ENCODE peak calls at places on chromosome 6, in eight cellular contexts. One of them, this sample, is unnamed.

GRCh38 chr6:93389192-93389591 is 30.2 kb downstream of the EPHA7 start:
- DNase-seq in Karpas-422: no peak
- DNase-seq in posterior cingulate gyrus: no peak
- DNase-seq in stimulated activated CD8-positive, alpha-beta memory T cell treated with anti-CD3 and anti-CD28 coated beads, Interleukin-15, amount 100 ng/mL, for 24 hours: no peak
- DNase-seq in HTR-8/SVneo: no peak
- DNase-seq in AG10803: no peak
- DNase-seq in PC-9: no peak
- DNase-seq in neural progenitor cell: no peak
- DNase-seq in this sample: no peak

GRCh38 chr6:127083231-127084015 is 35.0 kb upstream of the RSPO3 start:
- DNase-seq in Karpas-422: no peak
- DNase-seq in posterior cingulate gyrus: no peak
- DNase-seq in stimulated activated CD8-positive, alpha-beta memory T cell treated with anti-CD3 and anti-CD28 coated beads, Interleukin-15, amount 100 ng/mL, for 24 hours: no peak
- DNase-seq in HTR-8/SVneo: no peak
- DNase-seq in AG10803: no peak
- DNase-seq in PC-9: no peak
- DNase-seq in neural progenitor cell: no peak
- DNase-seq in this sample: no peak

GRCh38 chr6:100685747-100686146 is 195.4 kb downstream of the ASCC3 start:
- DNase-seq in Karpas-422: no peak
- DNase-seq in posterior cingulate gyrus: no peak
- DNase-seq in stimulated activated CD8-positive, alpha-beta memory T cell treated with anti-CD3 and anti-CD28 coated beads, Interleukin-15, amount 100 ng/mL, for 24 hours: no peak
- DNase-seq in HTR-8/SVneo: no peak
- DNase-seq in AG10803: no peak
- DNase-seq in PC-9: no peak
- DNase-seq in neural progenitor cell: no peak
- DNase-seq in this sample: no peak

GRCh38 chr6:127382413-127382812 is 39.0 kb upstream of the ECHDC1 start:
- DNase-seq in Karpas-422: no peak
- DNase-seq in posterior cingulate gyrus: no peak
- DNase-seq in stimulated activated CD8-positive, alpha-beta memory T cell treated with anti-CD3 and anti-CD28 coated beads, Interleukin-15, amount 100 ng/mL, for 24 hours: no peak
- DNase-seq in HTR-8/SVneo: no peak
- DNase-seq in AG10803: no peak
- DNase-seq in PC-9: no peak
- DNase-seq in neural progenitor cell: no peak
- DNase-seq in this sample: no peak

GRCh38 chr6:1705630-1706029 is 95.9 kb downstream of the FOXC1 start:
- DNase-seq in Karpas-422: no peak
- DNase-seq in posterior cingulate gyrus: no peak
- DNase-seq in stimulated activated CD8-positive, alpha-beta memory T cell treated with anti-CD3 and anti-CD28 coated beads, Interleukin-15, amount 100 ng/mL, for 24 hours: no peak
- DNase-seq in HTR-8/SVneo: no peak
- DNase-seq in AG10803: no peak
- DNase-seq in PC-9: no peak
- DNase-seq in neural progenitor cell: no peak
- DNase-seq in this sample: no peak

GRCh38 chr6:8556370-8557018 is 121.1 kb upstream of the SLC35B3 start:
- DNase-seq in Karpas-422: no peak
- DNase-seq in posterior cingulate gyrus: no peak
- DNase-seq in stimulated activated CD8-positive, alpha-beta memory T cell treated with anti-CD3 and anti-CD28 coated beads, Interleukin-15, amount 100 ng/mL, for 24 hours: no peak
- DNase-seq in HTR-8/SVneo: peak
- DNase-seq in AG10803: peak
- DNase-seq in PC-9: no peak
- DNase-seq in neural progenitor cell: no peak
- DNase-seq in this sample: no peak

GRCh38 chr6:107823047-107823557 is 1.0 kb downstream of the SCML4 start:
- DNase-seq in Karpas-422: no peak
- DNase-seq in posterior cingulate gyrus: no peak
- DNase-seq in stimulated activated CD8-positive, alpha-beta memory T cell treated with anti-CD3 and anti-CD28 coated beads, Interleukin-15, amount 100 ng/mL, for 24 hours: no peak
- DNase-seq in HTR-8/SVneo: no peak
- DNase-seq in AG10803: no peak
- DNase-seq in PC-9: no peak
- DNase-seq in neural progenitor cell: no peak
- DNase-seq in this sample: peak

GRCh38 chr6:45783716-45784115 is 231.9 kb downstream of the CLIC5 start:
- DNase-seq in Karpas-422: no peak
- DNase-seq in posterior cingulate gyrus: no peak
- DNase-seq in stimulated activated CD8-positive, alpha-beta memory T cell treated with anti-CD3 and anti-CD28 coated beads, Interleukin-15, amount 100 ng/mL, for 24 hours: no peak
- DNase-seq in HTR-8/SVneo: no peak
- DNase-seq in AG10803: no peak
- DNase-seq in PC-9: no peak
- DNase-seq in neural progenitor cell: no peak
- DNase-seq in this sample: no peak

GRCh38 chr6:128498244-128498643 is 22.2 kb downstream of the PTPRK start:
- DNase-seq in Karpas-422: no peak
- DNase-seq in posterior cingulate gyrus: no peak
- DNase-seq in stimulated activated CD8-positive, alpha-beta memory T cell treated with anti-CD3 and anti-CD28 coated beads, Interleukin-15, amount 100 ng/mL, for 24 hours: no peak
- DNase-seq in HTR-8/SVneo: no peak
- DNase-seq in AG10803: no peak
- DNase-seq in PC-9: no peak
- DNase-seq in neural progenitor cell: no peak
- DNase-seq in this sample: no peak

GRCh38 chr6:78851156-78851555 is 16.2 kb upstream of the IRAK1BP1 start:
- DNase-seq in Karpas-422: no peak
- DNase-seq in posterior cingulate gyrus: no peak
- DNase-seq in stimulated activated CD8-positive, alpha-beta memory T cell treated with anti-CD3 and anti-CD28 coated beads, Interleukin-15, amount 100 ng/mL, for 24 hours: no peak
- DNase-seq in HTR-8/SVneo: no peak
- DNase-seq in AG10803: no peak
- DNase-seq in PC-9: no peak
- DNase-seq in neural progenitor cell: no peak
- DNase-seq in this sample: no peak

GRCh38 chr6:53115741-53116140 is 32.9 kb downstream of the GCM1 start:
- DNase-seq in Karpas-422: no peak
- DNase-seq in posterior cingulate gyrus: no peak
- DNase-seq in stimulated activated CD8-positive, alpha-beta memory T cell treated with anti-CD3 and anti-CD28 coated beads, Interleukin-15, amount 100 ng/mL, for 24 hours: no peak
- DNase-seq in HTR-8/SVneo: no peak
- DNase-seq in AG10803: no peak
- DNase-seq in PC-9: no peak
- DNase-seq in neural progenitor cell: no peak
- DNase-seq in this sample: no peak

GRCh38 chr6:64103480-64103879 is 467.9 kb downstream of the PHF3 start:
- DNase-seq in Karpas-422: no peak
- DNase-seq in posterior cingulate gyrus: no peak
- DNase-seq in stimulated activated CD8-positive, alpha-beta memory T cell treated with anti-CD3 and anti-CD28 coated beads, Interleukin-15, amount 100 ng/mL, for 24 hours: no peak
- DNase-seq in HTR-8/SVneo: no peak
- DNase-seq in AG10803: no peak
- DNase-seq in PC-9: no peak
- DNase-seq in neural progenitor cell: no peak
- DNase-seq in this sample: no peak

GRCh38 chr6:79724816-79725215 is 93.7 kb downstream of the SH3BGRL2 start:
- DNase-seq in Karpas-422: no peak
- DNase-seq in posterior cingulate gyrus: peak
- DNase-seq in stimulated activated CD8-positive, alpha-beta memory T cell treated with anti-CD3 and anti-CD28 coated beads, Interleukin-15, amount 100 ng/mL, for 24 hours: no peak
- DNase-seq in HTR-8/SVneo: no peak
- DNase-seq in AG10803: no peak
- DNase-seq in PC-9: no peak
- DNase-seq in neural progenitor cell: no peak
- DNase-seq in this sample: no peak

GRCh38 chr6:46013639-46014038 is 2.0 kb downstream of the CLIC5 start:
- DNase-seq in Karpas-422: no peak
- DNase-seq in posterior cingulate gyrus: no peak
- DNase-seq in stimulated activated CD8-positive, alpha-beta memory T cell treated with anti-CD3 and anti-CD28 coated beads, Interleukin-15, amount 100 ng/mL, for 24 hours: no peak
- DNase-seq in HTR-8/SVneo: no peak
- DNase-seq in AG10803: no peak
- DNase-seq in PC-9: no peak
- DNase-seq in neural progenitor cell: peak
- DNase-seq in this sample: no peak

GRCh38 chr6:6801635-6802218 is 213.2 kb downstream of the LY86 start:
- DNase-seq in Karpas-422: no peak
- DNase-seq in posterior cingulate gyrus: no peak
- DNase-seq in stimulated activated CD8-positive, alpha-beta memory T cell treated with anti-CD3 and anti-CD28 coated beads, Interleukin-15, amount 100 ng/mL, for 24 hours: no peak
- DNase-seq in HTR-8/SVneo: no peak
- DNase-seq in AG10803: no peak
- DNase-seq in PC-9: no peak
- DNase-seq in neural progenitor cell: no peak
- DNase-seq in this sample: no peak

GRCh38 chr6:148818939-148819575 is 72.2 kb downstream of the UST start:
- DNase-seq in Karpas-422: no peak
- DNase-seq in posterior cingulate gyrus: no peak
- DNase-seq in stimulated activated CD8-positive, alpha-beta memory T cell treated with anti-CD3 and anti-CD28 coated beads, Interleukin-15, amount 100 ng/mL, for 24 hours: no peak
- DNase-seq in HTR-8/SVneo: peak
- DNase-seq in AG10803: no peak
- DNase-seq in PC-9: no peak
- DNase-seq in neural progenitor cell: peak
- DNase-seq in this sample: no peak

GRCh38 chr6:71488186-71488585 is 199.6 kb downstream of the OGFRL1 start:
- DNase-seq in Karpas-422: no peak
- DNase-seq in posterior cingulate gyrus: no peak
- DNase-seq in stimulated activated CD8-positive, alpha-beta memory T cell treated with anti-CD3 and anti-CD28 coated beads, Interleukin-15, amount 100 ng/mL, for 24 hours: no peak
- DNase-seq in HTR-8/SVneo: no peak
- DNase-seq in AG10803: no peak
- DNase-seq in PC-9: no peak
- DNase-seq in neural progenitor cell: no peak
- DNase-seq in this sample: no peak

GRCh38 chr6:138593100-138593877 is 94.0 kb upstream of the NHSL1 start:
- DNase-seq in Karpas-422: no peak
- DNase-seq in posterior cingulate gyrus: no peak
- DNase-seq in stimulated activated CD8-positive, alpha-beta memory T cell treated with anti-CD3 and anti-CD28 coated beads, Interleukin-15, amount 100 ng/mL, for 24 hours: no peak
- DNase-seq in HTR-8/SVneo: peak
- DNase-seq in AG10803: peak
- DNase-seq in PC-9: peak
- DNase-seq in neural progenitor cell: no peak
- DNase-seq in this sample: peak

GRCh38 chr6:142112451-142113061 is 20.2 kb upstream of the GJE1 start:
- DNase-seq in Karpas-422: peak
- DNase-seq in posterior cingulate gyrus: peak
- DNase-seq in stimulated activated CD8-positive, alpha-beta memory T cell treated with anti-CD3 and anti-CD28 coated beads, Interleukin-15, amount 100 ng/mL, for 24 hours: peak
- DNase-seq in HTR-8/SVneo: peak
- DNase-seq in AG10803: peak
- DNase-seq in PC-9: peak
- DNase-seq in neural progenitor cell: peak
- DNase-seq in this sample: peak

GRCh38 chr6:27375613-27376079 is 12.9 kb upstream of the ZNF391 start:
- DNase-seq in Karpas-422: no peak
- DNase-seq in posterior cingulate gyrus: no peak
- DNase-seq in stimulated activated CD8-positive, alpha-beta memory T cell treated with anti-CD3 and anti-CD28 coated beads, Interleukin-15, amount 100 ng/mL, for 24 hours: no peak
- DNase-seq in HTR-8/SVneo: no peak
- DNase-seq in AG10803: no peak
- DNase-seq in PC-9: no peak
- DNase-seq in neural progenitor cell: peak
- DNase-seq in this sample: no peak

GRCh38 chr6:18720075-18720474 is 332.9 kb downstream of the RNF144B start:
- DNase-seq in Karpas-422: no peak
- DNase-seq in posterior cingulate gyrus: no peak
- DNase-seq in stimulated activated CD8-positive, alpha-beta memory T cell treated with anti-CD3 and anti-CD28 coated beads, Interleukin-15, amount 100 ng/mL, for 24 hours: no peak
- DNase-seq in HTR-8/SVneo: no peak
- DNase-seq in AG10803: no peak
- DNase-seq in PC-9: no peak
- DNase-seq in neural progenitor cell: no peak
- DNase-seq in this sample: no peak

GRCh38 chr6:44064948-44065272 is 62.3 kb downstream of the MRPL14 start:
- DNase-seq in Karpas-422: no peak
- DNase-seq in posterior cingulate gyrus: no peak
- DNase-seq in stimulated activated CD8-positive, alpha-beta memory T cell treated with anti-CD3 and anti-CD28 coated beads, Interleukin-15, amount 100 ng/mL, for 24 hours: no peak
- DNase-seq in HTR-8/SVneo: no peak
- DNase-seq in AG10803: no peak
- DNase-seq in PC-9: no peak
- DNase-seq in neural progenitor cell: no peak
- DNase-seq in this sample: no peak

GRCh38 chr6:158768396-158768795 is 50.8 kb downstream of the EZR start:
- DNase-seq in Karpas-422: no peak
- DNase-seq in posterior cingulate gyrus: no peak
- DNase-seq in stimulated activated CD8-positive, alpha-beta memory T cell treated with anti-CD3 and anti-CD28 coated beads, Interleukin-15, amount 100 ng/mL, for 24 hours: no peak
- DNase-seq in HTR-8/SVneo: no peak
- DNase-seq in AG10803: no peak
- DNase-seq in PC-9: no peak
- DNase-seq in neural progenitor cell: no peak
- DNase-seq in this sample: no peak

GRCh38 chr6:79305020-79305419 is 70.5 kb upstream of the HMGN3 start:
- DNase-seq in Karpas-422: no peak
- DNase-seq in posterior cingulate gyrus: no peak
- DNase-seq in stimulated activated CD8-positive, alpha-beta memory T cell treated with anti-CD3 and anti-CD28 coated beads, Interleukin-15, amount 100 ng/mL, for 24 hours: no peak
- DNase-seq in HTR-8/SVneo: no peak
- DNase-seq in AG10803: no peak
- DNase-seq in PC-9: no peak
- DNase-seq in neural progenitor cell: no peak
- DNase-seq in this sample: no peak

GRCh38 chr6:26607434-26608230 is 10.9 kb downstream of the ABT1 start:
- DNase-seq in Karpas-422: peak
- DNase-seq in posterior cingulate gyrus: peak
- DNase-seq in stimulated activated CD8-positive, alpha-beta memory T cell treated with anti-CD3 and anti-CD28 coated beads, Interleukin-15, amount 100 ng/mL, for 24 hours: no peak
- DNase-seq in HTR-8/SVneo: peak
- DNase-seq in AG10803: peak
- DNase-seq in PC-9: peak
- DNase-seq in neural progenitor cell: peak
- DNase-seq in this sample: peak

GRCh38 chr6:163387317-163387716 is 27.2 kb upstream of the QKI start:
- DNase-seq in Karpas-422: no peak
- DNase-seq in posterior cingulate gyrus: no peak
- DNase-seq in stimulated activated CD8-positive, alpha-beta memory T cell treated with anti-CD3 and anti-CD28 coated beads, Interleukin-15, amount 100 ng/mL, for 24 hours: no peak
- DNase-seq in HTR-8/SVneo: peak
- DNase-seq in AG10803: no peak
- DNase-seq in PC-9: no peak
- DNase-seq in neural progenitor cell: no peak
- DNase-seq in this sample: no peak

GRCh38 chr6:41039060-41039998 is at the start of gene UNC5CL:
- DNase-seq in Karpas-422: peak
- DNase-seq in posterior cingulate gyrus: no peak
- DNase-seq in stimulated activated CD8-positive, alpha-beta memory T cell treated with anti-CD3 and anti-CD28 coated beads, Interleukin-15, amount 100 ng/mL, for 24 hours: no peak
- DNase-seq in HTR-8/SVneo: peak
- DNase-seq in AG10803: peak
- DNase-seq in PC-9: peak
- DNase-seq in neural progenitor cell: peak
- DNase-seq in this sample: peak

GRCh38 chr6:4282926-4283325 is 147.6 kb upstream of the ECI2 start:
- DNase-seq in Karpas-422: no peak
- DNase-seq in posterior cingulate gyrus: no peak
- DNase-seq in stimulated activated CD8-positive, alpha-beta memory T cell treated with anti-CD3 and anti-CD28 coated beads, Interleukin-15, amount 100 ng/mL, for 24 hours: no peak
- DNase-seq in HTR-8/SVneo: no peak
- DNase-seq in AG10803: no peak
- DNase-seq in PC-9: no peak
- DNase-seq in neural progenitor cell: no peak
- DNase-seq in this sample: no peak

GRCh38 chr6:85579581-85579980 is 14.1 kb downstream of the SNX14 start:
- DNase-seq in Karpas-422: no peak
- DNase-seq in posterior cingulate gyrus: no peak
- DNase-seq in stimulated activated CD8-positive, alpha-beta memory T cell treated with anti-CD3 and anti-CD28 coated beads, Interleukin-15, amount 100 ng/mL, for 24 hours: no peak
- DNase-seq in HTR-8/SVneo: no peak
- DNase-seq in AG10803: no peak
- DNase-seq in PC-9: no peak
- DNase-seq in neural progenitor cell: no peak
- DNase-seq in this sample: no peak

GRCh38 chr6:74717591-74717990 is 488.3 kb downstream of the COL12A1 start:
- DNase-seq in Karpas-422: no peak
- DNase-seq in posterior cingulate gyrus: no peak
- DNase-seq in stimulated activated CD8-positive, alpha-beta memory T cell treated with anti-CD3 and anti-CD28 coated beads, Interleukin-15, amount 100 ng/mL, for 24 hours: no peak
- DNase-seq in HTR-8/SVneo: no peak
- DNase-seq in AG10803: peak
- DNase-seq in PC-9: no peak
- DNase-seq in neural progenitor cell: no peak
- DNase-seq in this sample: no peak

GRCh38 chr6:30889138-30889885 is 5.0 kb downstream of the DDR1 start:
- DNase-seq in Karpas-422: no peak
- DNase-seq in posterior cingulate gyrus: no peak
- DNase-seq in stimulated activated CD8-positive, alpha-beta memory T cell treated with anti-CD3 and anti-CD28 coated beads, Interleukin-15, amount 100 ng/mL, for 24 hours: no peak
- DNase-seq in HTR-8/SVneo: no peak
- DNase-seq in AG10803: no peak
- DNase-seq in PC-9: no peak
- DNase-seq in neural progenitor cell: no peak
- DNase-seq in this sample: no peak

GRCh38 chr6:28167068-28167467 is 25.4 kb downstream of the ZKSCAN8 start:
- DNase-seq in Karpas-422: no peak
- DNase-seq in posterior cingulate gyrus: no peak
- DNase-seq in stimulated activated CD8-positive, alpha-beta memory T cell treated with anti-CD3 and anti-CD28 coated beads, Interleukin-15, amount 100 ng/mL, for 24 hours: no peak
- DNase-seq in HTR-8/SVneo: no peak
- DNase-seq in AG10803: peak
- DNase-seq in PC-9: no peak
- DNase-seq in neural progenitor cell: no peak
- DNase-seq in this sample: no peak

GRCh38 chr6:134398453-134398852 is 80.5 kb upstream of the SGK1 start:
- DNase-seq in Karpas-422: no peak
- DNase-seq in posterior cingulate gyrus: no peak
- DNase-seq in stimulated activated CD8-positive, alpha-beta memory T cell treated with anti-CD3 and anti-CD28 coated beads, Interleukin-15, amount 100 ng/mL, for 24 hours: no peak
- DNase-seq in HTR-8/SVneo: no peak
- DNase-seq in AG10803: no peak
- DNase-seq in PC-9: no peak
- DNase-seq in neural progenitor cell: no peak
- DNase-seq in this sample: no peak

GRCh38 chr6:137415127-137415833 is 78.9 kb downstream of the OLIG3 start:
- DNase-seq in Karpas-422: peak
- DNase-seq in posterior cingulate gyrus: peak
- DNase-seq in stimulated activated CD8-positive, alpha-beta memory T cell treated with anti-CD3 and anti-CD28 coated beads, Interleukin-15, amount 100 ng/mL, for 24 hours: no peak
- DNase-seq in HTR-8/SVneo: peak
- DNase-seq in AG10803: peak
- DNase-seq in PC-9: peak
- DNase-seq in neural progenitor cell: peak
- DNase-seq in this sample: peak

This sample was measured in activated CD4-positive, alpha-beta memory T cell treated with anti-CD3 and anti-CD28 coated beads, Interleukin-2, amount 10 ng/mL, durations not matched to agents 7 days and 5 days.